ENCODE peak calls at places on chromosomes 11 and 22, in five cellular contexts. S is tibial nerve; C is COR-L47; N is activated naive CD4-positive, alpha-beta T cell; V is HepG2. I is an unnamed sample.
A peak's percentile ranks its signal among the peaks of the same experiment; 100 is the strongest.

GRCh38 chr11:78319453-78319955 is 98.1 kb downstream of the GAB2 start:
- DNase-seq in S (no peak), C (no peak), N (no peak), V (no peak), I (no peak)

GRCh38 chr11:35340101-35340500 is 79.3 kb downstream of the SLC1A2 start:
- DNase-seq in S (no peak), C (no peak), N (no peak), V (no peak), I (no peak)

GRCh38 chr22:24412274-24412673 is 15.1 kb upstream of the ADORA2A start:
- DNase-seq in S (no peak), C (no peak), N (no peak), V (no peak), I (no peak)

GRCh38 chr22:49299821-49300231 is 527.8 kb downstream of the BRD1 start:
- DNase-seq in S (peak; percentile 10), C (no peak), N (no peak), V (no peak), I (peak; percentile 45)

GRCh38 chr22:30782613-30783012 is 87.9 kb downstream of the OSBP2 start:
- DNase-seq in S (no peak), C (no peak), N (no peak), V (peak; percentile 54), I (no peak)

GRCh38 chr11:62146476-62147200 is 22.8 kb downstream of the INCENP start:
- DNase-seq in S (no peak), C (no peak), N (no peak), V (no peak), I (no peak)

GRCh38 chr22:46750530-46750800 is 12.0 kb upstream of the TBC1D22A start:
- DNase-seq in S (no peak), C (no peak), N (no peak), V (no peak), I (no peak)

GRCh38 chr11:15816270-15816871 is 540.0 kb downstream of the SOX6 start:
- DNase-seq in S (no peak), C (no peak), N (no peak), V (no peak), I (peak; percentile 16)

GRCh38 chr11:14617241-14618027 is 26.2 kb upstream of the PDE3B start:
- DNase-seq in S (no peak), C (no peak), N (no peak), V (peak; percentile 14), I (no peak)

GRCh38 chr11:66232769-66233168 is 35.7 kb upstream of the RAB1B start:
- DNase-seq in S (no peak), C (no peak), N (no peak), V (no peak), I (no peak)

GRCh38 chr11:78149646-78150045 is 10.2 kb upstream of the ALG8 start:
- DNase-seq in S (no peak), C (no peak), N (no peak), V (no peak), I (no peak)

GRCh38 chr11:86184728-86185127 is 59.8 kb upstream of the EED start:
- DNase-seq in S (no peak), C (no peak), N (no peak), V (no peak), I (no peak)

GRCh38 chr11:7668911-7669310 is 4.4 kb downstream of the CYB5R2 start:
- DNase-seq in S (no peak), C (no peak), N (no peak), V (no peak), I (no peak)

GRCh38 chr22:28155808-28156207 is 236.8 kb upstream of the PITPNB start:
- DNase-seq in S (no peak), C (no peak), N (no peak), V (no peak), I (no peak)

GRCh38 chr22:39135092-39135896 is 17.2 kb downstream of the CBX7 start:
- DNase-seq in S (no peak), C (peak; percentile 24), N (peak; percentile 37), V (peak; percentile 55), I (no peak)

GRCh38 chr11:26971961-26972360 is 22.0 kb upstream of the FIBIN start:
- DNase-seq in S (no peak), C (no peak), N (no peak), V (no peak), I (no peak)

I was measured in ascending aorta.